ENCODE peak calls at places on chromosome 16, in nine cellular contexts. G, U, M, X, A, Q, R, Y and P are unnamed samples.

GRCh38 chr16:85077039-85077438 is 35.2 kb downstream of the CIBAR2 start:
- DNase-seq in G (no peak), U (no peak), M (no peak), X (no peak), A (no peak), Q (no peak), R (no peak), Y (no peak), P (no peak)

GRCh38 chr16:1983053-1983543 is 895 bp upstream of the GFER start:
- DNase-seq in G (no peak), U (no peak), M (no peak), X (no peak), A (no peak), Q (no peak), R (no peak), Y (no peak), P (no peak)

GRCh38 chr16:2487903-2488531 is 13.1 kb downstream of the TBC1D24 start:
- DNase-seq in G (no peak), U (no peak), M (no peak), X (no peak), A (no peak), Q (no peak), R (no peak), Y (no peak), P (no peak)

GRCh38 chr16:75044800-75045361 is 46.1 kb downstream of the ZNRF1 start:
- DNase-seq in G (no peak), U (no peak), M (no peak), X (no peak), A (no peak), Q (peak; percentile 48), R (no peak), Y (no peak), P (no peak)

GRCh38 chr16:4523686-4524085 is 14.9 kb downstream of the CDIP1 start:
- DNase-seq in G (peak; percentile 27), U (no peak), M (no peak), X (no peak), A (no peak), Q (no peak), R (no peak), Y (no peak), P (no peak)

GRCh38 chr16:48511071-48511540 is 98.9 kb downstream of the N4BP1 start:
- DNase-seq in G (no peak), U (no peak), M (no peak), X (no peak), A (no peak), Q (no peak), R (no peak), Y (no peak), P (no peak)

GRCh38 chr16:87789437-87790277 is 23.9 kb upstream of the KLHDC4 start:
- DNase-seq in G (no peak), U (no peak), M (peak; percentile 65), X (no peak), A (no peak), Q (no peak), R (no peak), Y (no peak), P (peak; percentile 98)

GRCh38 chr16:86515420-86515779 is 5.1 kb downstream of the FOXF1 start:
- DNase-seq in G (no peak), U (no peak), M (no peak), X (no peak), A (no peak), Q (no peak), R (no peak), Y (no peak), P (peak; percentile 77)

GRCh38 chr16:19609359-19609758 is 53.9 kb downstream of the VPS35L start:
- DNase-seq in G (no peak), U (no peak), M (no peak), X (no peak), A (no peak), Q (no peak), R (no peak), Y (no peak), P (no peak)

GRCh38 chr16:19861811-19862327 is 22.8 kb downstream of the GPRC5B start:
- DNase-seq in G (peak; percentile 90), U (no peak), M (no peak), X (no peak), A (no peak), Q (no peak), R (no peak), Y (no peak), P (no peak)

GRCh38 chr16:70438325-70438982 is 446 bp downstream of the ST3GAL2 start:
- DNase-seq in G (no peak), U (no peak), M (no peak), X (no peak), A (no peak), Q (no peak), R (no peak), Y (no peak), P (no peak)

GRCh38 chr16:68257906-68258800 is 6.2 kb upstream of the SLC7A6 start:
- DNase-seq in G (no peak), U (no peak), M (peak; percentile 92), X (no peak), A (no peak), Q (no peak), R (no peak), Y (peak; percentile 76), P (peak; percentile 67)

GRCh38 chr16:66740010-66740409 is 11.4 kb downstream of the DYNC1LI2 start:
- DNase-seq in G (no peak), U (no peak), M (no peak), X (no peak), A (no peak), Q (no peak), R (no peak), Y (peak; percentile 34), P (no peak)

GRCh38 chr16:65576631-65577030 is 454.8 kb upstream of the CDH11 start:
- DNase-seq in G (no peak), U (no peak), M (no peak), X (no peak), A (no peak), Q (no peak), R (no peak), Y (no peak), P (no peak)

GRCh38 chr16:11085025-11085485 is 140.7 kb downstream of the CLEC16A start:
- DNase-seq in G (no peak), U (no peak), M (no peak), X (no peak), A (no peak), Q (no peak), R (no peak), Y (peak; percentile 42), P (no peak)

GRCh38 chr16:57471852-57472664 is 9.6 kb downstream of the POLR2C start:
- DNase-seq in G (no peak), U (no peak), M (no peak), X (no peak), A (no peak), Q (no peak), R (no peak), Y (peak; percentile 38), P (no peak)

GRCh38 chr16:46908540-46909372 is 24.6 kb downstream of the GPT2 start:
- DNase-seq in G (peak; percentile 43), U (no peak), M (peak; percentile 65), X (peak; percentile 53), A (peak; percentile 51), Q (peak; percentile 48), R (peak; percentile 44), Y (peak; percentile 85), P (peak; percentile 71)

GRCh38 chr16:48317614-48318013 is 67.6 kb downstream of the SIAH1 start:
- DNase-seq in G (no peak), U (no peak), M (no peak), X (no peak), A (no peak), Q (no peak), R (no peak), Y (no peak), P (peak; percentile 71)

GRCh38 chr16:4937782-4938682 is 1.1 kb upstream of the PPL start:
- DNase-seq in G (no peak), U (no peak), M (no peak), X (no peak), A (no peak), Q (no peak), R (no peak), Y (no peak), P (no peak)

GRCh38 chr16:84597518-84598390 is 20.1 kb downstream of the COTL1 start:
- DNase-seq in G (no peak), U (no peak), M (no peak), X (no peak), A (no peak), Q (no peak), R (no peak), Y (no peak), P (peak; percentile 48)

GRCh38 chr16:30085820-30086219 is 5.9 kb downstream of the TBX6 start:
- DNase-seq in G (no peak), U (no peak), M (no peak), X (no peak), A (no peak), Q (no peak), R (no peak), Y (no peak), P (no peak)

GRCh38 chr16:74431516-74431915 is 10.2 kb upstream of the CLEC18B start:
- DNase-seq in G (no peak), U (no peak), M (no peak), X (no peak), A (no peak), Q (no peak), R (no peak), Y (no peak), P (no peak)

GRCh38 chr16:58222532-58223316 is 24.8 kb upstream of the CSNK2A2 start:
- DNase-seq in G (no peak), U (no peak), M (peak; percentile 62), X (no peak), A (no peak), Q (no peak), R (no peak), Y (no peak), P (no peak)

GRCh38 chr16:2029350-2029749 is 2.6 kb downstream of the NHERF2 start:
- DNase-seq in G (no peak), U (no peak), M (no peak), X (no peak), A (no peak), Q (no peak), R (no peak), Y (no peak), P (no peak)

GRCh38 chr16:54048994-54049929 is 237.3 kb downstream of the IRX3 start:
- DNase-seq in G (no peak), U (no peak), M (no peak), X (no peak), A (no peak), Q (no peak), R (no peak), Y (no peak), P (no peak)

GRCh38 chr16:55294947-55295346 is 29.1 kb upstream of the IRX6 start:
- DNase-seq in G (no peak), U (no peak), M (no peak), X (no peak), A (no peak), Q (no peak), R (no peak), Y (no peak), P (no peak)

GRCh38 chr16:66486773-66487579 is 59.9 kb downstream of the BEAN1 start:
- DNase-seq in G (no peak), U (no peak), M (peak; percentile 50), X (no peak), A (no peak), Q (no peak), R (no peak), Y (no peak), P (no peak)

GRCh38 chr16:4675864-4676786 is 17.2 kb upstream of the NUDT16L1 start:
- DNase-seq in G (no peak), U (no peak), M (no peak), X (no peak), A (peak; percentile 41), Q (no peak), R (no peak), Y (no peak), P (no peak)

GRCh38 chr16:72434159-72434558 is 262.2 kb upstream of the PMFBP1 start:
- DNase-seq in G (no peak), U (no peak), M (no peak), X (no peak), A (no peak), Q (no peak), R (no peak), Y (no peak), P (no peak)

GRCh38 chr16:84047626-84048025 is 5.0 kb upstream of the SLC38A8 start:
- DNase-seq in G (no peak), U (no peak), M (no peak), X (no peak), A (no peak), Q (no peak), R (no peak), Y (no peak), P (no peak)

GRCh38 chr16:19524866-19525723 is 1.4 kb downstream of the CCP110 start:
- DNase-seq in G (peak; percentile 25), U (no peak), M (no peak), X (no peak), A (no peak), Q (no peak), R (no peak), Y (no peak), P (no peak)